ENCODE peak calls at places on chromosome 17, in five cellular contexts. One of them, this sample, is unnamed. For H4K20me1 and H3K79me2, the result is how much of the 10 kb centered on the place peaks cover.

GRCh38 chr17:62781356-62781755 is 26.8 kb downstream of the MARCHF10 start:
- DNase-seq in PC-9: no peak
- DNase-seq in HCT116: no peak
- DNase-seq in OCI-LY7: no peak
- DNase-seq in neural progenitor cell: no peak
- DNase-seq in this sample: no peak

GRCh38 chr17:7035591-7036368 is at the start of gene SLC16A13:
- DNase-seq in PC-9: peak
- DNase-seq in HCT116: peak
- DNase-seq in OCI-LY7: peak
- DNase-seq in neural progenitor cell: peak
- DNase-seq in this sample: peak

GRCh38 chr17:52419256-52419655 is 260.7 kb upstream of the CA10 start:
- DNase-seq in PC-9: no peak
- DNase-seq in HCT116: no peak
- DNase-seq in OCI-LY7: no peak
- DNase-seq in neural progenitor cell: no peak
- DNase-seq in this sample: no peak

GRCh38 chr17:7557825-7558543 is 566 bp upstream of the TNFSF13 start:
- DNase-seq in PC-9: peak
- DNase-seq in HCT116: no peak
- DNase-seq in OCI-LY7: peak
- DNase-seq in neural progenitor cell: peak
- DNase-seq in this sample: peak

GRCh38 chr17:20009052-20009301 is 182 bp upstream of the SPECC1 start:
- DNase-seq in PC-9: no peak
- DNase-seq in HCT116: no peak
- DNase-seq in OCI-LY7: no peak
- DNase-seq in neural progenitor cell: no peak
- DNase-seq in this sample: no peak

GRCh38 chr17:50173335-50173941 is 7.6 kb downstream of the SGCA start:
- DNase-seq in PC-9: no peak
- DNase-seq in HCT116: no peak
- DNase-seq in OCI-LY7: no peak
- DNase-seq in neural progenitor cell: peak
- DNase-seq in this sample: no peak

GRCh38 chr17:38798614-38799500 is 499 bp downstream of the PIP4K2B start:
- DNase-seq in PC-9: peak
- DNase-seq in HCT116: no peak
- DNase-seq in OCI-LY7: no peak
- DNase-seq in neural progenitor cell: peak
- DNase-seq in this sample: peak

GRCh38 chr17:67413399-67413798 is 36.3 kb downstream of the PITPNC1 start:
- DNase-seq in PC-9: no peak
- DNase-seq in HCT116: no peak
- DNase-seq in OCI-LY7: no peak
- DNase-seq in neural progenitor cell: no peak
- DNase-seq in this sample: no peak

GRCh38 chr17:50363217-50364060 is 9.5 kb downstream of the MRPL27 start:
- DNase-seq in PC-9: no peak
- DNase-seq in HCT116: no peak
- DNase-seq in OCI-LY7: no peak
- DNase-seq in neural progenitor cell: peak
- DNase-seq in this sample: no peak

GRCh38 chr17:40035162-40035559 is 19.0 kb downstream of the MED24 start:
- DNase-seq in PC-9: no peak
- DNase-seq in HCT116: no peak
- DNase-seq in OCI-LY7: peak
- DNase-seq in neural progenitor cell: peak
- DNase-seq in this sample: no peak

GRCh38 chr17:10197721-10198508 is 491 bp downstream of the GAS7 start:
- DNase-seq in PC-9: no peak
- DNase-seq in HCT116: no peak
- DNase-seq in OCI-LY7: no peak
- DNase-seq in neural progenitor cell: peak
- DNase-seq in this sample: no peak

GRCh38 chr17:79201536-79202227 is 127.1 kb downstream of the ENGASE start:
- DNase-seq in PC-9: no peak
- DNase-seq in HCT116: no peak
- DNase-seq in OCI-LY7: no peak
- DNase-seq in neural progenitor cell: no peak
- DNase-seq in this sample: no peak

GRCh38 chr17:80111702-80112470 is 10.5 kb downstream of the GAA start:
- DNase-seq in PC-9: no peak
- DNase-seq in HCT116: no peak
- DNase-seq in OCI-LY7: peak
- DNase-seq in neural progenitor cell: no peak
- DNase-seq in this sample: no peak

GRCh38 chr17:3678095-3678820 is 9.6 kb downstream of the EMC6 start:
- DNase-seq in PC-9: no peak
- DNase-seq in HCT116: no peak
- DNase-seq in OCI-LY7: no peak
- DNase-seq in neural progenitor cell: peak
- DNase-seq in this sample: peak

GRCh38 chr17:6366144-6366755 is 68.7 kb downstream of the AIPL1 start:
- DNase-seq in PC-9: no peak
- DNase-seq in HCT116: peak
- DNase-seq in OCI-LY7: no peak
- DNase-seq in neural progenitor cell: no peak
- DNase-seq in this sample: no peak

GRCh38 chr17:40819528-40820125 is 2.8 kb downstream of the KRT10 start:
- DNase-seq in PC-9: no peak
- DNase-seq in HCT116: no peak
- DNase-seq in OCI-LY7: no peak
- DNase-seq in neural progenitor cell: no peak
- DNase-seq in this sample: no peak

DNA sequence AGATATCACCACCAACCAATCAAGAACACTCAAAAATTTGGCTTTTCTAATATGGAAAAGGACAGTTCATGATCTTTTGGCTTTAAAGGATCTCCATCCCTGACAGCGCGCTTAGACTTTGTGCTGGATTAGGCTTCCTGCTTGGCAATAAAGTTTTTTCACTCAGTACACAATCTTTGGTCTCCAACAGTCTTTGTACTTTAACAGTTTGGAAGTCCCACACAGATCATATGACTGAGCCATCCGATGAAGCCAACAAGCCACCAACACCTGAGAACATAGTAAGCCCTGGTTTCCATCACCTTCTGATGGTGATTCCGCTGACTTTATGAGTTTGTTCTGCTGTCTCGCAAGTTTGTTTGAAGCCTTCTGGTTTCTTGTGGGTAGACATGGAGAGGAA is 34.3 kb downstream of the SMURF2 start:
- DNase-seq in PC-9: no peak
- DNase-seq in HCT116: no peak
- DNase-seq in OCI-LY7: no peak
- DNase-seq in neural progenitor cell: no peak
- DNase-seq in this sample: no peak
- H4K20me1 ChIP-seq in PC-9: half or more
- H4K20me1 ChIP-seq in HCT116: under half
- H4K20me1 ChIP-seq in OCI-LY7: under half
- H4K20me1 ChIP-seq in neural progenitor cell: under half
- H4K20me1 ChIP-seq in this sample: under half

GRCh38 chr17:75346906-75347305 is 57.7 kb upstream of the SLC25A19 start:
- DNase-seq in PC-9: peak
- DNase-seq in HCT116: no peak
- DNase-seq in OCI-LY7: peak
- DNase-seq in neural progenitor cell: peak
- DNase-seq in this sample: no peak
- H3K79me2 ChIP-seq in PC-9: under half
- H3K79me2 ChIP-seq in HCT116: half or more
- H3K79me2 ChIP-seq in OCI-LY7: half or more
- H3K79me2 ChIP-seq in neural progenitor cell: half or more
- H3K79me2 ChIP-seq in this sample: half or more

GRCh38 chr17:47179141-47179540 is 10.0 kb downstream of the CDC27 start:
- DNase-seq in PC-9: no peak
- DNase-seq in HCT116: no peak
- DNase-seq in OCI-LY7: no peak
- DNase-seq in neural progenitor cell: no peak
- DNase-seq in this sample: no peak
- H4K20me1 ChIP-seq in PC-9: under half
- H4K20me1 ChIP-seq in HCT116: under half
- H4K20me1 ChIP-seq in OCI-LY7: under half
- H4K20me1 ChIP-seq in neural progenitor cell: half or more
- H4K20me1 ChIP-seq in this sample: under half

GRCh38 chr17:81865358-81865732 is 5.0 kb upstream of the P4HB start:
- DNase-seq in PC-9: no peak
- DNase-seq in HCT116: no peak
- DNase-seq in OCI-LY7: no peak
- DNase-seq in neural progenitor cell: no peak
- DNase-seq in this sample: no peak

GRCh38 chr17:81863833-81864768 is 3.8 kb upstream of the P4HB start:
- DNase-seq in PC-9: no peak
- DNase-seq in HCT116: no peak
- DNase-seq in OCI-LY7: peak
- DNase-seq in neural progenitor cell: no peak
- DNase-seq in this sample: peak

GRCh38 chr17:81866440-81867122 is 4.6 kb downstream of the ARHGDIA start:
- DNase-seq in PC-9: no peak
- DNase-seq in HCT116: no peak
- DNase-seq in OCI-LY7: peak
- DNase-seq in neural progenitor cell: no peak
- DNase-seq in this sample: no peak

GRCh38 chr17:81867123-81867951 is 3.8 kb downstream of the ARHGDIA start:
- DNase-seq in PC-9: peak
- DNase-seq in HCT116: no peak
- DNase-seq in OCI-LY7: peak
- DNase-seq in neural progenitor cell: peak
- DNase-seq in this sample: peak

DNA sequence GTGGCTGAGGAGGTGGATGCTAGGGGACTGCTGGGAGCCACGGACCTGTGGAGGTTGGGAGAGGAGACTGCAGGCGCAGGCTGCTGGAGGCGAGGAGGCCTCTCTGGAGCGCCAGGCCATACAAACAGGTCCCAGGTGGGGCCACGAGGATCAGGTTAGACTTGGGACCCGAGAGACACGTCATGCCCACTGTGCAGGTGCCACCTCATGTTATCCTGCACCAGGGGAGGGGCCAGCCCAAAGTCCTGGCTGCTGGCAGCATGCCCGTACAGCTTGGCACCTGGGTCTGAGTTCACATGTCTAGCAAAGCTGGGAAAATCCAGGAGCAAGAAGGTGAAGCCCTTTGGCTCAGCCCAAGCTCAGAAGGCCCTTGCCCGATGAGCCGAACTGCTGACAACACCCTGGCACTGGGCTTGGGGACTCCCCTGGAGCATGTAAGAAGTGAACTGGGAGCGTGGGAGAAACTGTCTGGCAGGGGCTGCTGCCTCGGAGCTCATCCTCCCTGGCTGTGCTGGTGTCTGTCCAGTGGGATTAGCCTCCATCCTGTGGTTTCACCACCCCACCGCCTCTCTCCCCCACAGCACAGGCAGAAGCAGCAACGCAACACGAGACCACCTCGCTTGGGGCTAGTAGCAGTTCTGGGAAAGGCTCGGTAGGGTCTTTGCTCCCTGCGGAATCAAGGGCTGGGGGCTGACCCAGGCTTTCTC is 5.3 kb downstream of the ARHGDIA start:
- DNase-seq in PC-9: peak
- DNase-seq in HCT116: no peak
- DNase-seq in OCI-LY7: no peak
- DNase-seq in neural progenitor cell: no peak
- DNase-seq in this sample: peak
- H3K79me2 ChIP-seq in PC-9: under half
- H3K79me2 ChIP-seq in HCT116: half or more
- H3K79me2 ChIP-seq in OCI-LY7: under half
- H3K79me2 ChIP-seq in neural progenitor cell: under half
- H3K79me2 ChIP-seq in this sample: half or more

DNA sequence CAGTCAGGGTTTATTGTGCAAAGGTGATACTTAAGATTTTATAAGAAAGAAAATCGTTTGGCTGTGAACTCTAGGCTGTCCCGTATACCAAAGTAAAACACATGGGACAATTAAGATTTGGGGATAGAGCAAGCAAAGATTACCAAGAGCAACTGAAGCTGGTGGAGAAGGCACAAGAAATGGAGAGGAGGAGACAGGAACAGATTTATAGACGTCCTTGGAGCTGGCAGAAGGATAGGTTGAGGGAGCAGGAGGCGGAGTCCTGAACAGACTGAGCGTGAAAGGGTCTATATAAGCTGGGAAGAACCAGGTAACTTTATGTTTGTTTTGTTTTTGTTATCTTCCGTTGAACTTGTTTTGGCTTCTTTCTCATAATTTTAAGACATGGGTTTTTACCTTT is 3.8 kb downstream of the TNRC6C start:
- DNase-seq in PC-9: no peak
- DNase-seq in HCT116: no peak
- DNase-seq in OCI-LY7: no peak
- DNase-seq in neural progenitor cell: peak
- DNase-seq in this sample: no peak
- H4K20me1 ChIP-seq in PC-9: under half
- H4K20me1 ChIP-seq in HCT116: under half
- H4K20me1 ChIP-seq in OCI-LY7: half or more
- H4K20me1 ChIP-seq in neural progenitor cell: half or more
- H4K20me1 ChIP-seq in this sample: under half

GRCh38 chr17:27069842-27070508 is 223.9 kb upstream of the WSB1 start:
- DNase-seq in PC-9: no peak
- DNase-seq in HCT116: no peak
- DNase-seq in OCI-LY7: no peak
- DNase-seq in neural progenitor cell: no peak
- DNase-seq in this sample: no peak
- H3K79me2 ChIP-seq in PC-9: under half
- H3K79me2 ChIP-seq in HCT116: under half
- H3K79me2 ChIP-seq in OCI-LY7: under half
- H3K79me2 ChIP-seq in neural progenitor cell: under half
- H3K79me2 ChIP-seq in this sample: under half

DNA sequence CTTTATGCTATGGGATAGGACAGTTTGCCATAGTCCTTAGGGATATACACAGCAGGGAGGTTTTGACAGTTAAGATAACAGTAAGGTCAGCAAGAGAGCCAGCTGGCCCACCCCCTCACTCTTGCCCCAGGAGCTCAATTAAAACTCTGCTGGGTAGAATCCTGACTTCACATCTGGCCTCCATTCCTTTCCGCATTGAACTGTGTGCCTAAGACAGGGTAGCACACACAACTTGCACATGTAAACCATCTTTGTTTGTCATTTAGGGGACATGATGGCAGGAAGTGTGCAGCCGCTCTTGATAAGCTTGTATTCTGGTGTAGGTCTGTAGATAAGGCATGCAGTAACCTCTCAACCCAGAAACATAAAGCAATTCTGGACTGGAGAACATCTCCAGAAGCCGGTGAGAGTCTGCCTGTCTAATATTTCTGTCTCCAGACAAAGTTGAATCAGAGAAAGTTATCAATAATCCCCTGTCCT is 5.2 kb downstream of the MINK1 start:
- DNase-seq in PC-9: no peak
- DNase-seq in HCT116: no peak
- DNase-seq in OCI-LY7: no peak
- DNase-seq in neural progenitor cell: no peak
- DNase-seq in this sample: no peak
- H4K20me1 ChIP-seq in PC-9: under half
- H4K20me1 ChIP-seq in HCT116: under half
- H4K20me1 ChIP-seq in OCI-LY7: under half
- H4K20me1 ChIP-seq in neural progenitor cell: under half
- H4K20me1 ChIP-seq in this sample: under half